ENCODE peak calls at places on chromosomes 13 and 19, in five cellular contexts. D, J, A, G and U are unnamed samples.

GRCh38 chr19:2478756-2479555 is 3.0 kb downstream of the GADD45B start:
- DNase-seq in D (peak), J (peak), A (peak), G (no peak), U (peak)

GRCh38 chr13:21014139-21014665 is 47.2 kb downstream of the LATS2 start:
- DNase-seq in D (no peak), J (no peak), A (no peak), G (no peak), U (no peak)

GRCh38 chr13:74132768-74133656 is 1.2 kb downstream of the KLF12 start:
- DNase-seq in D (peak), J (peak), A (peak), G (no peak), U (no peak)

GRCh38 chr13:31310781-31311180 is 111.0 kb downstream of the B3GLCT start:
- DNase-seq in D (no peak), J (no peak), A (no peak), G (peak), U (peak)

GRCh38 chr19:18339703-18340102 is 695 bp upstream of the PGPEP1 start:
- DNase-seq in D (peak), J (no peak), A (no peak), G (no peak), U (no peak)

GRCh38 chr19:8654591-8655339 is 24.3 kb downstream of the NFILZ start:
- DNase-seq in D (peak), J (peak), A (peak), G (no peak), U (no peak)

GRCh38 chr19:30406220-30406944 is 34.2 kb downstream of the ZNF536 start:
- DNase-seq in D (peak), J (no peak), A (no peak), G (no peak), U (no peak)

GRCh38 chr13:100363874-100364273 is 224.7 kb downstream of the GGACT start:
- DNase-seq in D (no peak), J (no peak), A (no peak), G (no peak), U (peak)

GRCh38 chr19:39843919-39844793 is 2.0 kb downstream of the FBL start:
- DNase-seq in D (peak), J (no peak), A (no peak), G (no peak), U (no peak)

GRCh38 chr13:106558527-106558926 is 9.4 kb downstream of the ARGLU1 start:
- DNase-seq in D (no peak), J (no peak), A (no peak), G (no peak), U (no peak)

GRCh38 chr13:113002206-113002821 is 33.3 kb downstream of the MCF2L start:
- DNase-seq in D (peak), J (no peak), A (no peak), G (no peak), U (no peak)

GRCh38 chr13:112999414-113000177 is 30.6 kb downstream of the MCF2L start:
- DNase-seq in D (no peak), J (no peak), A (no peak), G (no peak), U (no peak)

GRCh38 chr13:113000575-113000974 is 31.6 kb downstream of the MCF2L start:
- DNase-seq in D (no peak), J (no peak), A (no peak), G (no peak), U (no peak)

GRCh38 chr13:113002891-113003290 is 33.9 kb downstream of the MCF2L start:
- DNase-seq in D (no peak), J (no peak), A (no peak), G (no peak), U (no peak)

DNA sequence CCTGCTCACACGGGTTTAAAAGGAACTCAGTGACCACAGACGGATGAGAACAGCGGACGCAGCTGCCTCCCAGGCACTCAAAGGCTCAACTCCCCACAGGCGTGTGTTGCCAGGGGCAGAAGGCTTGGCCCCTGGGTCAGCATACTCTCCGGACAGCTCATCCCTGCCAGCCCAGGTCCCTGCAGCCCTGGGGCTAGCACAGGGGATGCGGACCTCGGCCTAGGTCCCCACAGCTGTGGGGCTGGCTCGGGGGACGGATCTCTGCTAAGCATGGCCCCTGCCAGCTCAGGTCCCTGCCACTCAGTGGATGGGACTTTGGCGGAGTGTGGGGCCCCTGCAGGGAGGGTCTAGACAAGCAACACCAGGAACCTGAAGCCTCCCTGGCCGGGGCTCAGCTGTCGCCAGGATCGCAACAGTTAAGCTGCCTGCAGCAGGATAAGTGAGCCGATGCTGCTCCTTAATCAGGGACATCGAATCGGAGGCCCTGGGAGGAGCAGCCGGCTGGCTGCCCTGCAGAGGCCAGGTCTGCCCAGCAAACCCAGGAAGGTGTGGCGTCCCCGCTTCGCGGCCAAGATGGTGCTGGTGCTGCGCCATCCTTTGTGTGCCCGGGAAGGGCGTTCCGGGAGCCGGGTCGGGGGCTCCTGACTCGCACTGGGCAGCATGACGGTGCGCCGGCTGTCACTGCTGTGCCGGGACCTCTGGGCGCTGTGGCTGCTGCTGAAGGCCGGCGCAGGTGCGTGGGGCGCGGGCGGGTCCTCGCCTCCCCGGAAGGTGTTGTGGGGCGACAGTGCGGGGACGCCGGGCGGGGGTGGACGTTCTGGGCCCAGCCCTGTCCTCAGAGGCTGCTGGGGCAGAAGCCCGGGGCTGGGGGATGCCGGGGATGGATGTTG is 32.5 kb downstream of the MCF2L start:
- DNase-seq in D (peak), J (no peak), A (no peak), G (no peak), U (no peak)
- H3K27ac ChIP-seq in D (no peak), J (no peak), A (no peak), G (no peak), U (no peak)

GRCh38 chr13:50713849-50714248 is 129.6 kb downstream of the DLEU7 start:
- DNase-seq in D (no peak), J (peak), A (no peak), G (no peak), U (no peak)

GRCh38 chr13:50712882-50713281 is 130.6 kb downstream of the DLEU7 start:
- DNase-seq in D (no peak), J (no peak), A (no peak), G (no peak), U (no peak)

GRCh38 chr13:50711449-50711848 is 132.0 kb downstream of the DLEU7 start:
- DNase-seq in D (no peak), J (no peak), A (no peak), G (no peak), U (no peak)

GRCh38 chr13:50714886-50715285 is 128.6 kb downstream of the DLEU7 start:
- DNase-seq in D (no peak), J (no peak), A (no peak), G (no peak), U (no peak)

DNA sequence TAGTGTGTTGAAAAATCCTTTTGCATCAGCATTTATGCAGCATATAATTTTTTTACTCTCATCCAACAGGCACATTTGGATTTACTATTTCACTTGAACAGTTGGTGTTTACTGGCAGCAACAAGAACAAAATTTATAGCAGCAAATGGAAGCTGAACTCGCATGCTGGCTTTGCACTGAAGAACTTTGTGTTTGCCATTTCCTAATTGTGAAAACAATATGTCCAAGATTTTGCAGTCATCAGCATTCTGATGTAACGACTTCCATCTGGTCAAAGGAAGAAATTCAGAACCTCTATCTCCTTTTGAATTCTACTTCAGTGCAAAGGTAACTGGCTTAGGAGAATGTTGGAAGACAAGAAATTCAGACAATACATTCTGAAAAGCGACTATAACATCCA is 131.0 kb downstream of the DLEU7 start:
- DNase-seq in D (no peak), J (no peak), A (no peak), G (no peak), U (no peak)
- H3K27ac ChIP-seq in D (no peak), J (peak), A (no peak), G (no peak), U (no peak)

GRCh38 chr13:33612641-33613638 is 205.0 kb upstream of the RFC3 start:
- DNase-seq in D (no peak), J (no peak), A (no peak), G (no peak), U (no peak)

GRCh38 chr13:33617055-33617454 is 200.9 kb upstream of the RFC3 start:
- DNase-seq in D (no peak), J (no peak), A (no peak), G (no peak), U (no peak)

GRCh38 chr13:33616130-33616529 is 201.8 kb upstream of the RFC3 start:
- DNase-seq in D (no peak), J (no peak), A (no peak), G (no peak), U (no peak)

GRCh38 chr13:33611016-33611805 is 206.7 kb upstream of the RFC3 start:
- DNase-seq in D (no peak), J (no peak), A (no peak), G (no peak), U (no peak)

DNA sequence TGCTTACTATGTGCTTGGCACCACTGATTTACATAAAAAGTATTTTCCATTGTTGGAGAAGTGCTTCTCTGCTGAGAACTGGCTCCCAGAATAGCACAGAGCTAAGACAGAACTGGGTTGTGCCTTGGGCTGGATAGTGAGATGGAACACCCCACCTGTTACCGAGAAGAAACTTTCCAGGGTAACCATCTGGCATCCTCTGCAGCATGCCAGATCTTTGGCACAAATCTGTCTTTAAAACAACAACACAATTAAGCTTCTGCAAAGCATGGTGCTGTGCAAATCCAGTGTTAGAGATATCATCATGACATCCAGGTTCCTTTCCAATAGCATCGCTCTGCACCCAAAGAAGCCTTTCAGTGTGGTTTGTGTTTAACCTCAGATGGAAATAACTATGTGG is 202.5 kb upstream of the RFC3 start:
- DNase-seq in D (no peak), J (no peak), A (no peak), G (no peak), U (no peak)
- H3K27ac ChIP-seq in D (no peak), J (no peak), A (no peak), G (no peak), U (no peak)

GRCh38 chr13:41742917-41743552 is 217.9 kb downstream of the VWA8 start:
- DNase-seq in D (no peak), J (no peak), A (no peak), G (peak), U (peak)

GRCh38 chr13:41746259-41746658 is 214.7 kb downstream of the VWA8 start:
- DNase-seq in D (no peak), J (no peak), A (no peak), G (peak), U (peak)

DNA sequence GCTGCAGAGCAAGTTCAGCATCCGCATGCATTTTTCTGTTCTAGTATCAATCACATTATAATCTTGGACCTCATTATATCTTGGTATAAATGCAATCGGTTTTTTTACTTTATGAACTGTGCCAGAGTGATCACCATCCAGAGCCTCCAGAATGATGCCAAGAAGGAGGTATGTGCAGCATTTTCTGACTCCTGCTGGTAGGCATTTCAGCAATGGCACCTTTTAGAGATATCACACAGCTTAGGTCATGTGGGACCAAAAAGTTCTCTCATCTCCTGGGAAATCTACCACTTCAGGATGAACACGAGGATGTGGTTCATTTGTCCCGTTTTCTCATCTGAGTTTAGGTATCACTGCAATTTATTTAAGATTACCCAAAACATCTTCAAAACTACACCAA is 220.4 kb downstream of the VWA8 start:
- DNase-seq in D (peak), J (no peak), A (no peak), G (no peak), U (no peak)
- H3K27ac ChIP-seq in D (no peak), J (no peak), A (no peak), G (no peak), U (no peak)

DNA sequence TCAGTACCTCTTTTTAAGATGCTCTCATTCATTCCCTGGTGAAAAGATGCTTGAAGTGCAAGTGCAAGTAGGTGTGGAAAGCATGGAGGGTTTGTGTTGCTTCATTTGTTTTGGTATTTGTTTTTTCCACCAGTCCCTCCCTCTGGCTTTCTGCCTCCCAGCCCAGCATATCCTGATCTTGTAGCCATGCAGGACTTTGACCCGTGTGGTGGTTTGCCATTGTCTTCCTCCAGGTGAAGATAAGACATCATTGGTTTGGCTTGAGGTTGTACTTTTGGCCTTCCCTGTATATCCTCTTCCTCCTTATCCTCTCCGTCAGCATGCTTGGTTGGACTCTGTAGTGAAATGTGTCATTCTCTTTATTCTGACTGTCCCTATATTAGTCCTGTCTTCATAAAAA is 9.1 kb downstream of the SPINT2 start:
- DNase-seq in D (no peak), J (no peak), A (no peak), G (no peak), U (no peak)
- H3K27ac ChIP-seq in D (no peak), J (peak), A (no peak), G (no peak), U (no peak)

DNA sequence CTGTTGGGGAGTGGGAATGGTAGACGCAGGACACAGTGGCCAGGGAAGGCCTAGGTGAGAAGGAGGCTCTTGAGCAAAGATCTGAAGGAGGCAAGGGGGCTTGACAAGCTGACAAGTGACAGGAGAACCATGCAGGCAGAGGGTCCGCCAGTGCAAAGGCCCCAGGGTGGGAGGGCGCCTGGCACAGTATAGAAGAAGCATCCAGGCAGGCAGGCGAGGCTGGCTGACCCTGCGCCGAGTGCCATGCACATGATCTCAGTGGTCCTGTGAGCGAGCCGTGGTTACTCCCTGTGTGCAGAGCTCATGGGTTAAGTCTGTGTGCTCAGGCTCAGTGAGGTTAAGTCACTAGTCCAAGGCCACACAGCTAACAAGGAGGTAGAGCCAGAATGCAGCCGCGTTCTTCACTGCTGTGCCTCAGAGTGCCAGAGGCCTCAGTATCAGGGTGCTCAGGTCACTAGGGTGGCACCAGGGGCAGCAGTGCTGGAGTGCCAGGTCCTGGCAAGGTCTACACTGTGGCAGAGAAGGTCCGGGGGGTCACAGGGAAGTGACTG is 15.2 kb downstream of the CNFN start:
- DNase-seq in D (no peak), J (no peak), A (no peak), G (no peak), U (no peak)
- H3K27ac ChIP-seq in D (no peak), J (no peak), A (no peak), G (no peak), U (no peak)

DNA sequence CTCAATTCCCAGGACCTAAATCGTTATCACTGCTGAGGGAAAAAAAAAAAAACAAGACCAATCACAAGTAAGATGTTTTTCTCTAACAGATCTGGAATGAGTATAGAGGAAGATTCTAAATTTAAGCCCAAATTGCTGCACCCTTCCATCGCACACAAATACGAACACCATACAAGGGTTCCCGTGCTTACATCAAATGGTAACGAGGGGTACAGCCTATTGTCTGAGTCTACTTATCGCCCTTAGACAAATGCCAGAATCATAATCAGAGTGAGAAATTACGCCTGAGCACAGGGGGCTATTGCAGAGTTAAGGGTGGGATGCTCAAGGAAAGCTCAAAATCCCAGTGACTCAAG is 610 bp downstream of the ZC3H13 start:
- DNase-seq in D (peak), J (no peak), A (no peak), G (no peak), U (no peak)
- H3K27ac ChIP-seq in D (peak), J (peak), A (peak), G (peak), U (peak)

DNA sequence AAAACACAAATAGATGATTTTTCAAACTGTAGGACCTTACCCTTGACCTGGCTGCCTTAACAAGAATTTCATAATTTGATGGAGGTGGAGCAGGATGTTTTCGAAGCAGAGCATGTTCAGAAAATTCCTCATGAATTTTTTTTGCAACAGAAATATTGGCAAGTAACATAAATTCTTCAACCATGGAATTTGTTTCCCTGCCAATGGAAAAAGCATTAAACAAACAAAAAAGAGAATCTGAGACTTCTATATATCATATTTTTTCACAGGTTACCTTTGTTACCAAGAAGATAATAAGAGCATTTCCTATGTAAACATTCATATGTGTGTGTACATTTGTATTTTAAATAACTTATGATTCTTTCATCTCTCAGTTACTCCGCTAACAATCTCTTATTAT is 18.3 kb downstream of the DIS3 start:
- DNase-seq in D (no peak), J (no peak), A (no peak), G (no peak), U (no peak)
- H3K27ac ChIP-seq in D (no peak), J (no peak), A (no peak), G (no peak), U (no peak)